ENCODE peak calls at places on chromosome 11, in seven cellular contexts. I is thoracic aorta; P is brain microvascular endothelial cell; W is BE2C; Q is K562; B is CD4-positive, alpha-beta T cell; E is osteoblast. K is an unnamed sample.

GRCh38 chr11:126992065-126992803 is 8.3 kb downstream of the KIRREL3 start:
- DNase-seq in I (no peak), P (peak), W (no peak), Q (no peak), B (no peak), E (no peak), K (no peak)

GRCh38 chr11:57359896-57360690 is 20.9 kb downstream of the PRG3 start:
- DNase-seq in I (no peak), P (no peak), W (no peak), Q (no peak), B (no peak), E (no peak), K (no peak)

GRCh38 chr11:19513253-19513652 is 199.4 kb upstream of the NAV2 start:
- DNase-seq in I (no peak), P (no peak), W (no peak), Q (no peak), B (no peak), E (no peak), K (no peak)

GRCh38 chr11:21806982-21807749 is 385.7 kb upstream of the ANO5 start:
- DNase-seq in I (no peak), P (no peak), W (no peak), Q (no peak), B (no peak), E (no peak), K (no peak)

GRCh38 chr11:12287374-12288211 is 89.8 kb upstream of the PARVA start:
- DNase-seq in I (peak), P (peak), W (peak), Q (peak), B (no peak), E (peak), K (no peak)

GRCh38 chr11:118171274-118172062 is 5.0 kb downstream of the SCN2B start:
- DNase-seq in I (no peak), P (peak), W (peak), Q (peak), B (peak), E (peak), K (peak)

GRCh38 chr11:88886796-88887195 is 179.0 kb downstream of the GRM5 start:
- DNase-seq in I (no peak), P (peak), W (peak), Q (peak), B (no peak), E (peak), K (no peak)

GRCh38 chr11:14357843-14358728 is 897 bp downstream of the RRAS2 start:
- DNase-seq in I (no peak), P (peak), W (peak), Q (peak), B (peak), E (peak), K (peak)

GRCh38 chr11:118117790-118118601 is 31.2 kb upstream of the SMIM35 start:
- DNase-seq in I (no peak), P (no peak), W (no peak), Q (no peak), B (no peak), E (no peak), K (no peak)

GRCh38 chr11:122139595-122139866 is 23.5 kb upstream of the BLID start:
- DNase-seq in I (no peak), P (no peak), W (no peak), Q (no peak), B (no peak), E (no peak), K (no peak)

GRCh38 chr11:72821221-72821919 is 7.2 kb downstream of the ATG16L2 start:
- DNase-seq in I (no peak), P (no peak), W (no peak), Q (peak), B (no peak), E (no peak), K (no peak)

GRCh38 chr11:18608373-18608772 is 8.8 kb downstream of the MISFA start:
- DNase-seq in I (no peak), P (no peak), W (no peak), Q (no peak), B (no peak), E (peak), K (no peak)

GRCh38 chr11:125331357-125331756 is 164.7 kb downstream of the FEZ1 start:
- DNase-seq in I (no peak), P (no peak), W (no peak), Q (no peak), B (no peak), E (no peak), K (no peak)

GRCh38 chr11:3859373-3859881 is 4.0 kb downstream of the STIM1 start:
- DNase-seq in I (no peak), P (no peak), W (peak), Q (peak), B (no peak), E (peak), K (no peak)

GRCh38 chr11:13929551-13929950 is 33.0 kb upstream of the SPON1 start:
- DNase-seq in I (no peak), P (no peak), W (no peak), Q (no peak), B (no peak), E (no peak), K (no peak)

GRCh38 chr11:2770556-2771301 is 70.9 kb upstream of the KCNQ1OT1 start:
- DNase-seq in I (no peak), P (no peak), W (no peak), Q (no peak), B (no peak), E (peak), K (no peak)

GRCh38 chr11:78926633-78927347 is 352.1 kb upstream of the NARS2 start:
- DNase-seq in I (no peak), P (no peak), W (no peak), Q (no peak), B (no peak), E (no peak), K (no peak)

GRCh38 chr11:99418927-99419707 is 398.4 kb downstream of the CNTN5 start:
- DNase-seq in I (no peak), P (peak), W (no peak), Q (no peak), B (no peak), E (no peak), K (no peak)

GRCh38 chr11:57305523-57305922 is 19.2 kb downstream of the TNKS1BP1 start:
- DNase-seq in I (no peak), P (no peak), W (no peak), Q (no peak), B (no peak), E (peak), K (no peak)

GRCh38 chr11:134637091-134638015 is 225.3 kb upstream of the B3GAT1 start:
- DNase-seq in I (no peak), P (no peak), W (no peak), Q (no peak), B (no peak), E (no peak), K (no peak)

GRCh38 chr11:68342459-68343158 is 30.2 kb downstream of the LRP5 start:
- DNase-seq in I (no peak), P (no peak), W (no peak), Q (no peak), B (no peak), E (peak), K (no peak)

GRCh38 chr11:61116426-61117214 is 14.3 kb downstream of the CD5 start:
- DNase-seq in I (no peak), P (no peak), W (no peak), Q (no peak), B (no peak), E (peak), K (no peak)

GRCh38 chr11:22688914-22689313 is 22.5 kb downstream of the GAS2 start:
- DNase-seq in I (no peak), P (no peak), W (no peak), Q (no peak), B (no peak), E (no peak), K (no peak)

GRCh38 chr11:68010058-68011041 is at the start of gene ALDH3B1:
- DNase-seq in I (peak), P (peak), W (peak), Q (peak), B (no peak), E (peak), K (no peak)

GRCh38 chr11:126138636-126139540 is 72.6 kb downstream of the RPUSD4 start:
- DNase-seq in I (no peak), P (no peak), W (no peak), Q (no peak), B (no peak), E (no peak), K (no peak)

GRCh38 chr11:10116588-10116987 is 177.4 kb downstream of the SBF2 start:
- DNase-seq in I (no peak), P (no peak), W (no peak), Q (no peak), B (no peak), E (no peak), K (no peak)

GRCh38 chr11:112961146-112961668 is at the start of gene NCAM1:
- DNase-seq in I (peak), P (peak), W (peak), Q (peak), B (no peak), E (peak), K (peak)

GRCh38 chr11:1559103-1559951 is 12.7 kb downstream of the DUSP8 start:
- DNase-seq in I (peak), P (no peak), W (peak), Q (no peak), B (no peak), E (peak), K (no peak)

GRCh38 chr11:120117991-120118390 is 19.9 kb downstream of the TRIM29 start:
- DNase-seq in I (no peak), P (no peak), W (no peak), Q (no peak), B (no peak), E (peak), K (no peak)

GRCh38 chr11:118892515-118892914 is 8.8 kb downstream of the CXCR5 start:
- DNase-seq in I (no peak), P (no peak), W (no peak), Q (peak), B (peak), E (peak), K (no peak)

DNA sequence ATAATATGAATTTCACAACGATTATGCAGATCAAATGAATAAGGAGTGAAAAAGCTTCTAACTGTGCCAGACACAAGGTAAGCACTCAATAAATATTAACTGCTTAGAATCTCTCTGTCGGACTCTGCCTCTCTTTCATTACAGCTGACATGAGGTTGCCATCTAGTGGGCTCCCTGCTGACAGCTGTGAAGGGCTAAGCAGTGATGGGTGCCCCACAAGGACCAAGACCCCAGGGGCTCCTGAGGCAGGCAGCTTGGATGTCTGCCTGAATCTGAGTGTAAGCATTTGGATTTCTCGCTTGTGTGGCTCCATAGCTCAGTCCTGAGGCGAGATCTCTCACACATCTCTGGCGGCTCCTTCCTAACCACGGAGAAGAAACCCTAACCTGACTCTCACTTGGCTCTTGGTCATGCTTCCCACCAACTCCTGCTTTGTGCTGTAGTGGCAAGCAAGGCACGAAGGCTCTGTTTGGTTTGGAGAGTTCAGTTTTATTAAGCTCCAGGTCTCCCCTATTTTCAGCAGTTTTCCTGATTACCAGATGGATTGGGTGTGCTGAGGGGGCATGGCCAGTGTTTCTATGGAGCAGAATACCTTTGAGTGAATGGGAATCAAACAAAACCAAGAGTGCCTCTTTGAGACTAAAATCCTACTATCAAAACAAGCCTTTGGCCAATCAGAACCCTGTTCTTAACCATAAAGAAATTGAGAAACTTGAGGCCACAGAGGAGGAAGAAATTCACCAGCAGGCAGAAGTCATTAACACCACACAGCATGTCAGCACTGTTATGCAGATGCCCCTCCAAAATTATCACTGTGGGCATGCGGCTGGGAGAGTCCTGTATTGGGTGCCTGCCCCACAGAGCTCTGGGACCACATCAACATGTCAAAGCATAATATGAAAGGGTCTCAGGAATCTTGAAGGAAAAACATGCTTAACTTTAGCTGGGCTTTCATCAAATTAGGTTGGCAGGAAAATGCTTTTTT is 152.8 kb upstream of the NTM start:
- DNase-seq in I (no peak), P (no peak), W (no peak), Q (no peak), B (no peak), E (no peak), K (no peak)
- TF ChIP-seq CTCF in I (no peak), P (peak), W (no peak), Q (no peak), B (no peak), E (peak), K (no peak)

GRCh38 chr11:43577566-43578264 is 102.8 kb upstream of the HSD17B12 start:
- DNase-seq in I (no peak), P (no peak), W (no peak), Q (no peak), B (no peak), E (peak), K (no peak)

GRCh38 chr11:43578346-43579170 is 102.0 kb upstream of the HSD17B12 start:
- DNase-seq in I (no peak), P (peak), W (no peak), Q (no peak), B (no peak), E (peak), K (no peak)

GRCh38 chr11:43580735-43581369 is 99.7 kb upstream of the HSD17B12 start:
- DNase-seq in I (no peak), P (no peak), W (peak), Q (peak), B (no peak), E (peak), K (no peak)

GRCh38 chr11:43579919-43580276 is 100.6 kb upstream of the HSD17B12 start:
- DNase-seq in I (no peak), P (no peak), W (no peak), Q (no peak), B (no peak), E (no peak), K (no peak)

GRCh38 chr11:43579171-43579918 is 101.2 kb upstream of the HSD17B12 start:
- DNase-seq in I (no peak), P (no peak), W (peak), Q (peak), B (no peak), E (peak), K (no peak)
- TF ChIP-seq CTCF in I (no peak), P (peak), W (peak), Q (peak), B (no peak), E (peak), K (no peak)

GRCh38 chr11:74694136-74694535 is 37.1 kb downstream of the CHRDL2 start:
- DNase-seq in I (no peak), P (no peak), W (no peak), Q (no peak), B (no peak), E (peak), K (no peak)
- TF ChIP-seq CTCF in I (no peak), P (peak), W (peak), Q (peak), B (no peak), E (peak), K (no peak)

DNA sequence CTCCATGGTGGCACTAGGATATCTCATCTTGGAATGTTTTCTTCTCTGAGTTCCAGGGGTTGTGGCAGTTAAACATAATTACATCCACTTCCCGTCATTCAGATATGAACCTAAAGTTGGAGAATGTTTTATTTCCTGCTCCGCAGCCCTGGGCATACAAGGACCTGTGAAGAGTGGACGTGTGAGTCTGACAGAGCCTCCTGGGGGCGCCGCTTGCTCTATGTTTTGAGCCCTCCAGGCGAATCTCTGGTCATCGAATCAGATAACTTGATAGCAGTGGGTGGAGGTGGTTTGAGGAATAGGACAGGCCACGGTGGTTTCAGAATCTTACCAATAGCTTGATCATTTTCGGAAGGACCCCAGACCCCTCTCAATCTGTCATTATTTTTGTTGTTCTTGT is 174.2 kb downstream of the NTM start:
- DNase-seq in I (no peak), P (no peak), W (no peak), Q (no peak), B (no peak), E (no peak), K (no peak)
- TF ChIP-seq CTCF in I (no peak), P (peak), W (no peak), Q (no peak), B (no peak), E (no peak), K (no peak)

GRCh38 chr11:128506384-128506783 is 81.0 kb downstream of the ETS1 start:
- DNase-seq in I (no peak), P (no peak), W (no peak), Q (no peak), B (no peak), E (no peak), K (no peak)
- TF ChIP-seq CTCF in I (no peak), P (peak), W (peak), Q (no peak), B (no peak), E (peak), K (no peak)

GRCh38 chr11:123587559-123587958 is 66.9 kb downstream of the SCN3B start:
- DNase-seq in I (no peak), P (no peak), W (no peak), Q (no peak), B (no peak), E (no peak), K (no peak)
- TF ChIP-seq CTCF in I (no peak), P (no peak), W (no peak), Q (no peak), B (no peak), E (no peak), K (no peak)

DNA sequence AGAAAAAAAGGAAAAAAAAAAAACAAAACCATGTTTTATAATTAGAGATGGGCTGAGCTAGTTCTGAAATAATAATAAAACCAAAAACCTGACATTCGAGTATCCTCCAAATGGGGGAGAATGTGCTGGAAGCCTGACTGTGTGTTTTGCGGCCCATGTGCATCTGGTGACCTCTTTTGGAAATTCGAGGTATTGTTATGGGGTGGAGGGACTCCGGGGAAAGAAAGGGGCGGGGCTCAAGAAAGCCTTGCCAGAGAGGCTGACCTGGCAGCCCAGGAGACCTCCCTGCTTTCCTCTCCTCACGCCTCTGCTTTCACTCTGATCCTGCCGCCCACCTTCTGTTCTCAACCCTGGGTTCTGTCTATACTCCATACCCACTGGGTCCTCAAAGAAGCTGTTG is 72.9 kb downstream of the CTTN start:
- DNase-seq in I (no peak), P (peak), W (peak), Q (peak), B (no peak), E (peak), K (no peak)
- TF ChIP-seq CTCF in I (no peak), P (peak), W (peak), Q (peak), B (no peak), E (no peak), K (no peak)

K was measured in mesothelial cell of epicardium.